ENCODE peak calls at places on chromosomes 13 and 19, in ten cellular contexts. J is tibial nerve, R is Peyer's patch, H is heart left ventricle, W is thyroid gland, Z is H1, I is breast epithelium, F is lower leg skin, Q is testis, D is upper lobe of left lung. E is an unnamed sample.

GRCh38 chr13:102555914-102556553 is 40.8 kb upstream of the TPP2 start:
- DNase-seq in I (no peak), Q (no peak), D (no peak), W (no peak), H (no peak), Z (no peak), F (no peak), R (no peak), J (no peak), E (peak)

GRCh38 chr13:19927117-19927734 is 31.3 kb upstream of the ZMYM2 start:
- DNase-seq in Q (no peak), W (no peak), Z (no peak), R (no peak), I (no peak), H (no peak), F (no peak), J (no peak), D (no peak), E (peak)

GRCh38 chr13:39106216-39106995 is 68.2 kb downstream of the NHLRC3 start:
- DNase-seq in W (no peak), F (no peak), D (peak), I (no peak), Z (no peak), H (no peak), Q (no peak), J (no peak), R (no peak), E (no peak)

GRCh38 chr13:101576452-101576851 is 124.0 kb downstream of the ITGBL1 start:
- DNase-seq in H (no peak), Z (no peak), J (no peak), Q (no peak), I (no peak), W (no peak), D (no peak), F (no peak), R (no peak), E (no peak)

GRCh38 chr13:31107109-31107508 is 54.6 kb downstream of the HSPH1 start:
- DNase-seq in I (no peak), R (no peak), W (no peak), Z (no peak), H (no peak), D (no peak), Q (no peak), F (no peak), J (no peak), E (no peak)

GRCh38 chr13:48405865-48406264 is 7.0 kb downstream of the LPAR6 start:
- DNase-seq in D (no peak), Q (no peak), R (no peak), J (no peak), Z (no peak), H (no peak), W (no peak), F (no peak), I (no peak), E (no peak)

GRCh38 chr13:36332986-36333385 is 13.2 kb downstream of the SPART start:
- DNase-seq in H (no peak), Z (no peak), F (no peak), W (no peak), Q (no peak), I (no peak), J (no peak), R (no peak), D (no peak), E (peak)

GRCh38 chr13:96940961-96941360 is 53.3 kb downstream of the OXGR1 start:
- DNase-seq in F (no peak), R (no peak), W (no peak), I (no peak), Z (no peak), J (no peak), D (no peak), H (no peak), Q (no peak), E (no peak)

GRCh38 chr19:8877854-8878705 is 45.9 kb downstream of the MBD3L1 start:
- DNase-seq in I (no peak), J (no peak), F (no peak), Q (peak), H (no peak), W (no peak), D (no peak), Z (no peak), R (no peak), E (peak)

GRCh38 chr13:112453874-112454647 is 77.9 kb downstream of the SPACA7 start:
- DNase-seq in H (no peak), Q (no peak), W (no peak), I (no peak), J (no peak), D (peak), Z (no peak), R (no peak), F (no peak), E (no peak)

GRCh38 chr13:89951341-89951740 is 1396.1 kb upstream of the MIR17HG start:
- DNase-seq in D (no peak), R (no peak), Q (no peak), H (no peak), J (no peak), W (no peak), I (no peak), F (no peak), Z (no peak), E (no peak)

GRCh38 chr19:485583-486236 is 10.6 kb upstream of the MADCAM1 start:
- DNase-seq in R (no peak), I (peak), J (peak), D (peak), F (peak), H (no peak), Q (peak), Z (no peak), W (no peak), E (no peak)

GRCh38 chr13:112592647-112593046 is 4.7 kb upstream of the TUBGCP3 start:
- DNase-seq in Q (no peak), R (no peak), I (no peak), J (no peak), D (peak), H (no peak), Z (no peak), F (no peak), W (no peak), E (no peak)

GRCh38 chr13:52169839-52170238 is 10.4 kb upstream of the NEK3 start:
- DNase-seq in Z (no peak), J (no peak), R (no peak), Q (no peak), D (no peak), H (no peak), W (no peak), I (no peak), F (no peak), E (no peak)

GRCh38 chr13:22121340-22121739 is 450.5 kb downstream of the FGF9 start:
- DNase-seq in J (no peak), Q (no peak), H (no peak), Z (no peak), W (no peak), I (no peak), F (no peak), D (no peak), R (no peak), E (no peak)

GRCh38 chr19:8638078-8638619 is 7.7 kb downstream of the NFILZ start:
- DNase-seq in Z (no peak), R (no peak), D (no peak), J (no peak), I (no peak), F (no peak), Q (peak), W (no peak), H (peak), E (peak)

GRCh38 chr13:100789481-100789880 is 114.9 kb upstream of the TMTC4 start:
- DNase-seq in Z (no peak), W (peak), F (no peak), D (no peak), J (no peak), Q (no peak), R (no peak), I (no peak), H (no peak), E (no peak)

GRCh38 chr13:107211073-107211472 is 643.1 kb upstream of the ARGLU1 start:
- DNase-seq in Q (peak), Z (peak), J (peak), F (peak), R (peak), I (peak), D (no peak), H (peak), W (peak), E (peak)

GRCh38 chr19:38265213-38265861 is 964 bp downstream of the SPINT2 start:
- DNase-seq in F (no peak), W (peak), R (peak), Z (no peak), I (peak), J (no peak), Q (peak), D (no peak), H (no peak), E (no peak)

GRCh38 chr13:24263652-24264051 is 45.7 kb upstream of the C1QTNF9 start:
- DNase-seq in D (no peak), W (no peak), J (no peak), F (no peak), Q (no peak), H (no peak), R (no peak), I (no peak), Z (no peak), E (no peak)

GRCh38 chr13:110301083-110301482 is 5.9 kb downstream of the COL4A1 start:
- DNase-seq in W (no peak), R (no peak), H (no peak), Q (no peak), F (no peak), D (no peak), I (no peak), J (no peak), Z (no peak), E (no peak)

GRCh38 chr19:4374451-4375163 is 25.7 kb downstream of the SH3GL1 start:
- DNase-seq in J (peak), Z (no peak), D (peak), I (no peak), R (peak), H (peak), F (peak), W (peak), Q (peak), E (peak)

GRCh38 chr19:4376991-4377781 is 23.2 kb downstream of the SH3GL1 start:
- DNase-seq in R (no peak), J (no peak), H (no peak), Z (no peak), W (no peak), D (no peak), I (peak), Q (no peak), F (no peak), E (no peak)

GRCh38 chr19:4376245-4376990 is 23.9 kb downstream of the SH3GL1 start:
- DNase-seq in F (no peak), W (no peak), Z (no peak), H (peak), I (no peak), J (no peak), Q (no peak), R (no peak), D (peak), E (no peak)

GRCh38 chr19:4375164-4375619 is 25.2 kb downstream of the SH3GL1 start:
- DNase-seq in J (no peak), R (peak), Z (peak), H (peak), W (peak), F (no peak), I (no peak), D (peak), Q (no peak), E (no peak)

GRCh38 chr19:4375620-4376228 is 24.6 kb downstream of the SH3GL1 start:
- DNase-seq in W (no peak), Z (no peak), I (no peak), J (no peak), H (peak), D (no peak), F (no peak), Q (no peak), R (no peak), E (peak)
- TF ChIP-seq POLR2A in W (no peak), Z (no peak), I (no peak), J (no peak), H (no peak), D (no peak), F (no peak), Q (no peak), R (no peak), E (no peak)

DNA sequence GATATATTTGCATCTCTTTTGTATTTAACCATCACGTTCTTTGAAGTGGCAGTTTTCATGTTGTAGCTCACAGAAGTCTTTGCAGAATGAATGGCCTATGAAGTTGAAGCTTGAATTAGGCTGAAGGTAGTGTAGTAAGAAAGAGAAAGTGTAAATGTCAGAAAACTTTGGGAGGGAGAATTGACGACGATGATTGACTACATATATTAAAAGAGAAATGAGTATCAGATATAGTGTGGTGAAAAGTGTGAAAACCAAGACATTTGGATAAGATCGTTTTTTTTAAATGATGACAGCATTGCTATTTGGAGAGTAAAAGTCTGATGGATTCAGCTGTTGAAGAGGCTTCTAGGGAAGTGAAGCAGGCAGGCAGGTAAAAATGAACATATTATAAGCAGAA is 14.6 kb upstream of the GPC5 start:
- DNase-seq in Q (no peak), W (no peak), H (no peak), I (no peak), J (no peak), F (no peak), D (no peak), R (no peak), Z (no peak), E (no peak)
- TF ChIP-seq CTCF in Q (no peak), W (no peak), H (no peak), I (no peak), J (no peak), F (no peak), D (no peak), R (no peak), Z (no peak), E (no peak)

GRCh38 chr13:35160921-35161320 is 218.9 kb downstream of the NBEA start:
- DNase-seq in W (no peak), I (no peak), Z (no peak), J (no peak), F (no peak), Q (no peak), R (no peak), D (no peak), H (no peak), E (no peak)

GRCh38 chr13:35162420-35162819 is 220.3 kb downstream of the NBEA start:
- DNase-seq in Q (no peak), W (no peak), H (no peak), J (no peak), I (no peak), R (no peak), D (no peak), Z (no peak), F (no peak), E (no peak)

GRCh38 chr13:35163674-35164073 is 221.6 kb downstream of the NBEA start:
- DNase-seq in W (no peak), D (no peak), J (no peak), I (no peak), H (no peak), Q (no peak), Z (no peak), F (no peak), R (no peak), E (no peak)

GRCh38 chr13:35164324-35164932 is 222.4 kb downstream of the NBEA start:
- DNase-seq in D (no peak), R (no peak), F (no peak), W (no peak), I (no peak), J (no peak), Z (no peak), Q (no peak), H (no peak), E (peak)

GRCh38 chr13:35165205-35165604 is 223.1 kb downstream of the NBEA start:
- DNase-seq in H (no peak), F (no peak), J (no peak), R (no peak), W (no peak), D (no peak), Z (peak), I (no peak), Q (no peak), E (no peak)
- TF ChIP-seq POLR2A in H (no peak), F (no peak), J (no peak), R (no peak), W (no peak), D (no peak), Z (no peak), I (no peak), Q (no peak), E (no peak)

DNA sequence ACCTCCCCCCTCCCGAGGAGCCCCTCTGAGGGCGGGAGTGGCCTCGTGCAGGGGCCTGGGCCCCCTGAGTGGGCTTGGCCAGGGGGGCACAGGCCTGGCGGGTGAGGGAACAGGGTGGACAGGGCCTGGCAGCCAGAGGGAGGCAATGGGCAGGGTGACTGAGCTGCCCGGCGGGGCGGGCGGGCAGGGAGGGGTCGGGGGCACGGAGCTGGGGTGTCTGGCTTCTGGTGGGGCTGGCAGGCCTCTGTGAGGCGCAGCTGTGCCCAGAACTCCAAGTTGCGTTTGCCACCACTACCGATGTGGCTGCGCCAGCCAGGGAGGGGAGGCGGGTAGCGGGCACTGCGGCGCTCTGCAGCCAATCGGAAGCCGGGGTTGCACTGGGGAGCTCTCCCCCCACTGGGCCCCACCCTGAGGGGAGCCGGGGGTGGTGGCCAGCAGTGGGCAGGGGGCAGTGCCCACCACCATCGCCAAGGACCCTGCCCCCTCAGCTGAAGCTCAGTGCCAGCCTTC is 7.2 kb downstream of the NFIX start:
- DNase-seq in D (peak), Q (no peak), H (peak), W (peak), R (no peak), I (peak), F (no peak), J (no peak), Z (no peak), E (no peak)
- TF ChIP-seq CTCF in D (no peak), Q (no peak), H (no peak), W (no peak), R (no peak), I (no peak), F (no peak), J (peak), Z (no peak), E (no peak)

DNA sequence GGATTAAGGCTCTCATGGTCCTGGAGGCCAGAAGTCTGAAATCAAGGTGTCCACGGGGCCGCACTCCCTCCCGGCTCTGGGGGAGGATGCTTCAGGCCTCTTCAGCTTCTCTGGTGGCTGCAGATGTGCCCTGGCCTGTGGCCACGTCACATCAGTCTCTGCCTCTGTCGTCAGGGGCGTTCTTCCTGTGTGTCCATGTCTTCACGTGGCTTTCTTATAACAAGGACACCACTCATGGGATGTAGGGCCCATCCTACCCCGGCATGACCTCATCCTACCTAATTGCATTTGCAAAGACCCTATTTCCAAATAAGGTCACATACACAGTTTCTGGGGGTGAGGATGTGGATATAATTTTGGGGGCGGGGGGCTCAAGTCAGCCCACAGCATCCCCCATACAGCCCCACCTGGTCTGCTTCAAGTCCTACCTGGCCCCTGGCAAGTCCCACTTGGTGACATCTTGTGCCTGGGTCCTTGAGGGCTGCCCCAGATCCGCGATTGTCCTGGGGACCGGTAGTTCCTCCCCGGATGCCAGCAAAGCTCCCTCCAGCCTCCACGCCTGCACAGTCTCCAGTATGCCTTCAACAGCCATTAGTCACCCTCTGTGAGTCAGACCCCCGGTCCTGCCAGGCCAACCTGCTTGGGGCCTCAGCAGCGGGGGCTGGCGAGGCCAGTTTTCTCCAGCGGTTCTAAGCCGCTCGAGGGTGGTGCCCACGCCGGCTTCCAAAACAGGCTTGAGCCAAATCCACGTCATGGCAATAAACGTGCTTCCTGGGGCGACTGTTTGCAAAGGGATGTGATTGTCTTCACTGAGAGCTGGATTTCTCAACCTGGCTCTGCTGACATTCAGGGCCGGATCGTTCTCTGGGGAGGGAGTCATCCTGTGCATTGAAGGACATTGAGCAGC is 32.2 kb downstream of the MYO9B start:
- DNase-seq in J (peak), W (peak), F (peak), H (peak), Z (no peak), R (no peak), Q (peak), D (peak), I (peak), E (peak)
- TF ChIP-seq POLR2A in J (no peak), W (no peak), F (no peak), H (no peak), Z (no peak), R (no peak), Q (no peak), D (no peak), I (no peak), E (no peak)

DNA sequence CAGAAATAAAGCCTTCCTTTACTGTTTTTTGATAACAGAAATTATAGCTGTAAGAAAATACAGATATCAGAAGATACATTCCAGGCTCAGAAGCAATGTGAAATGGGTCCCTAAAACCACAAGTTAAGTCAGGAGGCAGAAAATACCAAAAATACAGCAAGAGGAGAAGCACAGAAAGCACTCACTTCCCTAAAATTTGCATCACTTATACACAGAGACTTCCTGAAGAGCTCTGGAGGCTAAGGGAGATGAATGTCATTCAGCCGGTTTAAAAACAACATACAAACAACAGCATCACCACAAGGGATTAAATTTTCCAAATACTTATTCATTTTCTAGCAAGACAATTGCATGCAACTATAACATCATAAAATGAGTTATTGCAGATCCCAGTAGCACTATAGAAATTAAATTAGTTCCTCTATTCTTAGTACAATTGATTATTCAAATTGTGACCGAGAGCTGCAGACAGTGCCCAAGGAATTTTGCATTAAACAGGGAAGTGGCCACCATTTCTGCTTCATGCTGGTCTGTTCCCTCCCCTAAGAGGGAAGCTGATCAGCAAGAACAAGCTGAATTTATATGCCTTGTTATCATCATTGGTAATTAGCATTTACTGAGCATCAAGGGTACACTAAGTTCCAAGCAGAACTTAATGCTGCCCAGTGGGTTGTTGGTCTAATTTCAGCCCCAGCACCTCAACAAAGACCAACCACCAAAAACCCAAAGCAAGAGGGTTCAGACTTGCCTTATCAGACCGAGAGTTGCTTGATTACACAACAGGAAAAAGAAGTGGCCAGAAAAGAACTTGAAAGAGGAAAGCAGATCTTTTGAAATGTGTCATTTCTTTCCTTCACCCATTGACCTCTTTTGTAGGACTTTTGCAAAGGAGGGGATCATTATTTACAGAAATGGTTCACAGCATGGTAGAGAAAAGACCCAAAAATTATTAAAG is 140.7 kb downstream of the KCTD12 start:
- DNase-seq in H (no peak), R (no peak), W (no peak), F (no peak), Z (no peak), J (no peak), Q (no peak), D (no peak), I (no peak), E (peak)
- TF ChIP-seq CTCF in H (no peak), R (no peak), W (no peak), F (no peak), Z (no peak), J (no peak), Q (no peak), D (no peak), I (no peak), E (no peak)